ENCODE peak calls at places on chromosomes 13 and 19, in nine cellular contexts. F is cardiac fibroblast, K is dorsolateral prefrontal cortex, E is brain microvascular endothelial cell, Z is adrenal gland, S is fibroblast of pulmonary artery, V is lower lobe of right lung, C is left ventricle myocardium inferior, Q is tibial nerve. P is an unnamed sample.
A peak's percentile ranks its signal among the peaks of the same experiment; 100 is the strongest.

GRCh38 chr19:35727053-35727955 is 9.5 kb downstream of the KMT2B start:
- DNase-seq in F (no peak), S (no peak), Z (no peak), E (no peak), Q (no peak), V (no peak), C (no peak), K (no peak), P (no peak)

GRCh38 chr13:46172531-46172991 is 9.4 kb downstream of the LCP1 start:
- DNase-seq in E (no peak), V (no peak), K (no peak), S (no peak), F (no peak), C (no peak), Z (no peak), Q (no peak), P (no peak)

GRCh38 chr19:5567971-5568407 is 236 bp upstream of the TINCR start:
- DNase-seq in F (no peak), Z (no peak), C (no peak), S (no peak), E (no peak), K (no peak), V (no peak), Q (no peak), P (no peak)

GRCh38 chr19:1106841-1107654 is 3.3 kb downstream of the GPX4 start:
- DNase-seq in K (no peak), E (no peak), C (no peak), Z (no peak), Q (no peak), S (peak; percentile 65), F (peak; percentile 79), V (no peak), P (peak; percentile 74)

GRCh38 chr13:77513719-77514335 is 21.7 kb upstream of the SCEL start:
- DNase-seq in K (no peak), E (no peak), S (no peak), F (no peak), Q (no peak), V (no peak), C (no peak), Z (no peak), P (no peak)

GRCh38 chr13:46553886-46554855 is 1.2 kb downstream of the LRCH1 start:
- DNase-seq in F (peak; percentile 87), E (peak; percentile 78), S (peak; percentile 91), Q (peak; percentile 59), V (peak; percentile 82), K (peak; percentile 35), C (peak; percentile 69), Z (peak; percentile 67), P (peak; percentile 78)

GRCh38 chr13:41284512-41285288 is 21.3 kb upstream of the MTRF1 start:
- DNase-seq in K (no peak), E (peak; percentile 75), S (peak; percentile 88), C (no peak), V (no peak), Z (no peak), F (peak; percentile 73), Q (no peak), P (peak; percentile 85)

GRCh38 chr13:41596190-41596589 is 138.8 kb downstream of the RGCC start:
- DNase-seq in V (no peak), C (no peak), E (no peak), Z (no peak), F (peak; percentile 49), K (no peak), Q (no peak), S (peak; percentile 56), P (no peak)

GRCh38 chr13:99033814-99034213 is 56.0 kb upstream of the DOCK9 start:
- DNase-seq in E (no peak), K (no peak), Z (no peak), V (no peak), C (no peak), S (peak; percentile 61), Q (no peak), F (peak; percentile 51), P (peak; percentile 36)

GRCh38 chr13:50437252-50437651 is 406.2 kb downstream of the DLEU7 start:
- DNase-seq in Q (no peak), F (no peak), E (no peak), Z (no peak), C (no peak), V (no peak), K (no peak), S (no peak), P (peak; percentile 21)

GRCh38 chr13:43232866-43233265 is 209.5 kb downstream of the DNAJC15 start:
- DNase-seq in Z (no peak), C (no peak), E (peak; percentile 33), V (no peak), F (peak; percentile 88), S (peak; percentile 88), Q (no peak), K (no peak), P (peak; percentile 91)

GRCh38 chr19:57269515-57270250 is 10.6 kb upstream of the ZNF460 start:
- DNase-seq in Q (no peak), C (no peak), F (peak; percentile 65), Z (no peak), K (no peak), V (no peak), S (peak; percentile 72), E (peak; percentile 59), P (peak; percentile 84)

GRCh38 chr19:50046649-50047503 is 21.1 kb downstream of the ZNF473 start:
- DNase-seq in K (peak; percentile 85), V (peak; percentile 71), Q (peak; percentile 77), Z (no peak), C (peak; percentile 42), E (peak; percentile 7), S (peak; percentile 17), F (peak; percentile 13), P (peak; percentile 51)

DNA sequence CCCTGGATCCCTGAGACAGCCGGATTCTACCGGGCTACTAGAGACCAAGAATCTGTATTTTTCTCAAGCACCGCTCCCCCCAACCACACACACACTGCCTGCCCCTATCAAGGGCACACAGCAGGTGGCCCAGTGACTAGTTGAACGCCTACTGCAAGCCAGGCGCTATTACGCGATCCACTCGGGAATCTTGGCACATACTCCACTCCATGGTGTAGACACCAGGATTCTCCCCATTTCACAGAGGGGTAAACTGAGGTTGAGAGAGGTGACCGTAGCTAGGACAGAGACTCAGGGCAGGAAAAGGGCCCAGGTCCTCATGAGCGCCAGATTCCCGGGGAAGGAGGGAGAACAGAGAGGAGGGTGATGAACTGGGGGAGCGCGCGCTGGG is 481 bp upstream of the SHFL start:
- DNase-seq in F (no peak), K (no peak), E (no peak), Z (no peak), Q (no peak), V (no peak), S (no peak), C (no peak), P (no peak)
- H3K4me3 ChIP-seq in F (peak overlapping the region; percentile 99), K (peak overlapping the region; percentile 89), E (peak overlapping the region; percentile 81), Z (peak overlapping the region; percentile 100), Q (peak overlapping the region; percentile 91), V (peak overlapping the region; percentile 100), S (peak overlapping the region; percentile 95), C (peak overlapping the region; percentile 99), P (peak overlapping the region; percentile 90)

DNA sequence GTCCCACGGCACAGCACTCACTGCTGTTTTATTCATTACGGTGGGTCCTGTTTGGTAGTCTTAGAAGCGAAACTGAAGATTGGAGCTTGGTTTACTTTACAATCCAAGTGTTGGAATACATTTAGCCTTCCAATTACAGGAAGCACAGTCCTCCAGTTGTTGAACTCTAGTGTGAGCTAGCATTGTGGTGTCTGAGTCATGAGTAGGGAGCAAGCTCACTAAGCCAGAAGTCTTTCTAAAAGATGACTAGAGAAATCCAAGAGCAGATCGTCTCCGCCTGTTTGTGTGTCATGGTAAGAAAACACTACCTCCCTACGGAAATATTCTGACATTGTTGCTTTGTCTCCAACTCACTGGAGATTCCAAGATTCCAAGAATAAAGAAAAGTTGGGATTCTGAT is 10.1 kb upstream of the SHISA2 start:
- DNase-seq in S (peak; percentile 53), V (no peak), K (no peak), E (peak; percentile 91), F (peak; percentile 67), Q (no peak), C (no peak), Z (no peak), P (peak; percentile 66)
- TF ChIP-seq CTCF in S (no peak), V (no peak), K (no peak), E (no peak), F (no peak), Q (no peak), C (no peak), Z (no peak), P (no peak)

GRCh38 chr19:18428173-18428836 is 9.1 kb downstream of the SSBP4 start:
- DNase-seq in Z (peak; percentile 26), S (no peak), E (no peak), Q (no peak), V (no peak), C (no peak), F (no peak), K (no peak), P (no peak)
- H3K4me3 ChIP-seq in Z (no peak overlapping the region), S (no peak overlapping the region), E (no peak overlapping the region), Q (peak overlapping the region; percentile 50), V (no peak overlapping the region), C (peak overlapping the region; percentile 65), F (no peak overlapping the region), K (peak overlapping the region; percentile 62), P (no peak overlapping the region)

DNA sequence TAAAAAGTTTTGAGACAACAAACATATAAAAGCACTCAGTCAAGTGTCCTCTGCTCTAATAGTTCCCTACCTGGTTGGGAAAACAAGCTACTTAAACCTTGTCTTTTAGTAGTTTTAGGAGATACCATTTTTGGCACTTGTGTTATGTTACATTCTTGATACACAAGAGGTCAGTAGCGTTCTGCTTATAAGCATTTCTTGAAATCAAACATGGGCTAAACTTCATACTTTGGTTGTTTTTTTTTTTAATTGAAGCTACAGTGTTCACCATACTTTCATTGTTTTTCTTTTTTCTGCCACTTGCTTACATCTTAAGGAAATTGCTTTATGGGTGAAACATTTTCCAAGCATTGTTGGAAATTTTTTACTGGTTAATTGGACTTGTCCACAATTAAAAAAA is 12.9 kb downstream of the NHLRC3 start:
- DNase-seq in S (peak; percentile 67), E (no peak), K (no peak), Z (no peak), F (peak; percentile 67), V (no peak), Q (no peak), C (no peak), P (peak; percentile 55)
- TF ChIP-seq CTCF in S (peak; percentile 49), E (peak; percentile 15), K (peak; percentile 73), Z (peak; percentile 18), F (peak; percentile 41), V (peak; percentile 40), Q (peak; percentile 35), C (peak; percentile 70), P (peak; percentile 56)

GRCh38 chr13:49220856-49221614 is 897 bp downstream of the MLNR start:
- DNase-seq in S (no peak), C (no peak), F (peak; percentile 15), K (no peak), E (no peak), V (no peak), Q (no peak), Z (no peak), P (no peak)

GRCh38 chr13:49219647-49220034 is 497 bp upstream of the MLNR start:
- DNase-seq in E (no peak), C (no peak), V (no peak), S (no peak), F (no peak), K (no peak), Z (no peak), Q (no peak), P (no peak)

GRCh38 chr13:49218493-49219051 is 1.6 kb upstream of the MLNR start:
- DNase-seq in E (no peak), F (peak; percentile 14), C (no peak), V (no peak), Z (no peak), S (no peak), K (no peak), Q (no peak), P (no peak)

GRCh38 chr13:49217962-49218492 is 2.1 kb upstream of the MLNR start:
- DNase-seq in Z (no peak), E (no peak), C (no peak), Q (no peak), K (no peak), V (no peak), F (no peak), S (no peak), P (no peak)

GRCh38 chr13:49220035-49220855 is at the start of gene MLNR:
- DNase-seq in V (peak; percentile 53), K (no peak), C (no peak), Z (peak; percentile 25), E (no peak), Q (no peak), F (peak; percentile 32), S (no peak), P (peak; percentile 12)
- H3K4me3 ChIP-seq in V (peak within 1 kb of the TSS; percentile 52), K (peak within 1 kb of the TSS; percentile 42), C (peak within 1 kb of the TSS; percentile 66), Z (no peak within 1 kb of the TSS), E (peak within 1 kb of the TSS; percentile 28), Q (peak within 1 kb of the TSS; percentile 26), F (peak within 1 kb of the TSS; percentile 15), S (peak within 1 kb of the TSS; percentile 22), P (peak within 1 kb of the TSS; percentile 16)